ENCODE peak calls at places on chromosome 15, in nine cellular contexts. B is fibroblast of lung; S is fibroblast of gingiva; F is activated CD4-positive, alpha-beta T cell treated with anti-CD3 and anti-CD28 coated beads for 4 hours; X is glutamatergic neuron; W is frontal cortex; C is occipital lobe; O is skeletal muscle cell; T is EL. U is an unnamed sample.

GRCh38 chr15:34795267-34796081 is at the start of gene ACTC1:
- DNase-seq in T (peak; percentile 72), B (peak; percentile 67), X (peak; percentile 70), S (peak; percentile 29), F (no peak), O (no peak), C (no peak), W (peak; percentile 69), U (peak; percentile 61)

GRCh38 chr15:39191871-39192281 is 389.0 kb upstream of the THBS1 start:
- DNase-seq in F (no peak), S (no peak), C (no peak), T (peak; percentile 76), O (no peak), B (peak; percentile 77), W (no peak), X (no peak), U (no peak)

GRCh38 chr15:31372635-31373091 is 46.0 kb downstream of the KLF13 start:
- DNase-seq in O (peak; percentile 73), B (peak; percentile 62), X (peak; percentile 89), C (peak; percentile 26), S (peak; percentile 93), T (peak; percentile 89), W (no peak), F (no peak), U (no peak)

GRCh38 chr15:100008258-100008657 is 275.0 kb upstream of the LYSMD4 start:
- DNase-seq in W (no peak), C (no peak), O (no peak), T (no peak), F (no peak), B (peak; percentile 20), S (no peak), X (no peak), U (no peak)

GRCh38 chr15:42665827-42666226 is 71.1 kb downstream of the CDAN1 start:
- DNase-seq in S (no peak), F (no peak), O (no peak), B (no peak), T (no peak), C (no peak), X (no peak), W (no peak), U (no peak)

GRCh38 chr15:80480171-80480811 is 76.1 kb downstream of the ARNT2 start:
- DNase-seq in X (no peak), S (peak; percentile 54), T (no peak), B (peak; percentile 66), W (no peak), F (no peak), O (no peak), C (no peak), U (no peak)

GRCh38 chr15:100297812-100298211 is 44.0 kb downstream of the ADAMTS17 start:
- DNase-seq in F (no peak), C (no peak), W (no peak), X (no peak), T (no peak), B (no peak), S (no peak), O (no peak), U (no peak)

GRCh38 chr15:85330941-85331588 is 49.3 kb upstream of the AKAP13 start:
- DNase-seq in S (peak; percentile 97), T (peak; percentile 95), C (no peak), X (peak; percentile 73), F (peak; percentile 66), O (peak; percentile 91), W (peak; percentile 53), B (peak; percentile 90), U (peak; percentile 57)

GRCh38 chr15:72783563-72784232 is at the start of gene ADPGK:
- DNase-seq in W (peak; percentile 95), F (peak; percentile 92), B (peak; percentile 89), T (peak; percentile 91), S (peak; percentile 95), C (peak; percentile 89), O (peak; percentile 80), X (peak; percentile 93), U (peak; percentile 93)

GRCh38 chr15:61025746-61026256 is 203.3 kb downstream of the RORA start:
- DNase-seq in W (no peak), C (no peak), T (no peak), O (no peak), F (no peak), S (no peak), B (no peak), X (no peak), U (no peak)

GRCh38 chr15:66109826-66110225 is 143.7 kb downstream of the MEGF11 start:
- DNase-seq in T (no peak), X (no peak), W (no peak), F (no peak), O (no peak), B (no peak), C (no peak), S (no peak), U (no peak)

GRCh38 chr15:52730163-52730562 is 51.0 kb upstream of the ATOSA start:
- DNase-seq in X (no peak), W (no peak), B (peak; percentile 34), C (no peak), T (peak; percentile 70), S (peak; percentile 83), F (peak; percentile 18), O (no peak), U (no peak)

GRCh38 chr15:64586974-64587373 is 126.6 kb downstream of the ZNF609 start:
- DNase-seq in S (no peak), F (no peak), W (no peak), T (no peak), O (no peak), C (no peak), B (no peak), X (no peak), U (no peak)

GRCh38 chr15:44729394-44729913 is 6.9 kb upstream of the TRIM69 start:
- DNase-seq in T (no peak), X (peak; percentile 43), O (no peak), B (no peak), C (no peak), F (peak; percentile 56), S (peak; percentile 18), W (no peak), U (no peak)

GRCh38 chr15:96160269-96160668 is 170.2 kb upstream of the NR2F2 start:
- DNase-seq in B (peak; percentile 55), X (no peak), O (peak; percentile 48), W (no peak), C (no peak), T (no peak), F (no peak), S (peak; percentile 84), U (no peak)

GRCh38 chr15:57647791-57648130 is 56.1 kb downstream of the MYZAP start:
- DNase-seq in O (peak; percentile 8), B (peak; percentile 48), W (no peak), X (no peak), C (no peak), F (no peak), S (peak; percentile 45), T (peak; percentile 41), U (no peak)

GRCh38 chr15:57158589-57158988 is 217.7 kb upstream of the CGNL1 start:
- DNase-seq in B (peak; percentile 65), F (no peak), C (peak; percentile 56), T (peak; percentile 67), S (peak; percentile 74), X (no peak), O (no peak), W (peak; percentile 13), U (no peak)

GRCh38 chr15:63094495-63094931 is 27.1 kb upstream of the LACTB start:
- DNase-seq in X (no peak), S (peak; percentile 17), B (peak; percentile 87), C (no peak), O (peak; percentile 30), T (peak; percentile 84), F (no peak), W (no peak), U (no peak)

GRCh38 chr15:33679065-33679464 is 289.2 kb upstream of the CHRM5 start:
- DNase-seq in X (no peak), C (no peak), B (no peak), T (peak; percentile 9), W (no peak), O (no peak), S (no peak), F (no peak), U (no peak)

GRCh38 chr15:51796777-51797474 is 32.5 kb upstream of the TMOD3 start:
- DNase-seq in S (peak; percentile 27), W (no peak), O (no peak), B (no peak), X (peak; percentile 30), C (no peak), T (no peak), F (no peak), U (no peak)

U was measured in progenitor cell of endocrine pancreas.